ENCODE peak calls at places on chromosomes 1 and 21, in eight cellular contexts. T is activated T-helper 1 cell treated with anti-CD3 and anti-CD28 coated beads, Interleukin-2, amount 50 U/mL, for 16 hours; Z is effector memory CD8-positive, alpha-beta T cell; R is stimulated activated CD8-positive, alpha-beta memory T cell treated with anti-CD3 and anti-CD28 coated beads, Interleukin-15, amount 100 ng/mL, for 24 hours; L is germinal center; X is ovary; Q is Ammon's horn; O is left ventricle myocardium inferior. V is an unnamed sample.
A peak's percentile ranks its signal among the peaks of the same experiment; 100 is the strongest.

GRCh38 chr1:13478687-13479086 is 35.1 kb downstream of the LRRC38 start:
- DNase-seq in T (no peak), Z (no peak), R (no peak), L (no peak), X (no peak), Q (peak; percentile 54), O (no peak), V (no peak)

GRCh38 chr1:38578444-38578951 is 281.1 kb downstream of the RRAGC start:
- DNase-seq in T (no peak), Z (no peak), R (no peak), L (no peak), X (no peak), Q (no peak), O (no peak), V (no peak)

GRCh38 chr1:192529031-192529755 is 46.4 kb upstream of the RGS1 start:
- DNase-seq in T (no peak), Z (no peak), R (no peak), L (no peak), X (no peak), Q (no peak), O (no peak), V (peak; percentile 50)

GRCh38 chr1:84598846-84599741 is 24.9 kb upstream of the CTBS start:
- DNase-seq in T (no peak), Z (no peak), R (no peak), L (no peak), X (no peak), Q (no peak), O (no peak), V (peak; percentile 3)

GRCh38 chr1:171313319-171313834 is 606 bp upstream of the FMO4 start:
- DNase-seq in T (no peak), Z (no peak), R (no peak), L (peak; percentile 18), X (no peak), Q (no peak), O (no peak), V (no peak)

GRCh38 chr1:46096269-46097148 is 35.9 kb downstream of the PIK3R3 start:
- DNase-seq in T (no peak), Z (no peak), R (no peak), L (no peak), X (no peak), Q (no peak), O (no peak), V (no peak)

GRCh38 chr1:218201601-218202000 is 83.5 kb upstream of the RRP15 start:
- DNase-seq in T (no peak), Z (no peak), R (no peak), L (no peak), X (no peak), Q (no peak), O (no peak), V (no peak)

GRCh38 chr21:45084121-45084520 is 9.7 kb downstream of the ADARB1 start:
- DNase-seq in T (no peak), Z (no peak), R (no peak), L (no peak), X (no peak), Q (no peak), O (no peak), V (no peak)

GRCh38 chr1:154764773-154765172 is 105.3 kb downstream of the KCNN3 start:
- DNase-seq in T (no peak), Z (no peak), R (no peak), L (no peak), X (no peak), Q (no peak), O (no peak), V (no peak)

GRCh38 chr21:43287111-43287973 is 118.5 kb downstream of the CRYAA start:
- DNase-seq in T (no peak), Z (no peak), R (no peak), L (no peak), X (no peak), Q (no peak), O (peak; percentile 9), V (no peak)

GRCh38 chr1:60126733-60127132 is 53.2 kb upstream of the C1orf87 start:
- DNase-seq in T (no peak), Z (no peak), R (no peak), L (no peak), X (no peak), Q (peak; percentile 13), O (no peak), V (peak; percentile 7)

GRCh38 chr1:104593418-104594187 is 843.9 kb downstream of the AMY1C start:
- DNase-seq in T (no peak), Z (no peak), R (no peak), L (no peak), X (no peak), Q (peak; percentile 3), O (no peak), V (no peak)

GRCh38 chr1:198641506-198641905 is 2.7 kb downstream of the PTPRC start:
- DNase-seq in T (no peak), Z (peak; percentile 26), R (no peak), L (no peak), X (no peak), Q (no peak), O (no peak), V (no peak)

GRCh38 chr1:233606813-233607212 is 7.1 kb upstream of the KCNK1 start:
- DNase-seq in T (no peak), Z (no peak), R (no peak), L (no peak), X (no peak), Q (no peak), O (no peak), V (no peak)

GRCh38 chr1:8844421-8845063 is 27.1 kb upstream of the RERE start:
- DNase-seq in T (no peak), Z (no peak), R (no peak), L (no peak), X (no peak), Q (no peak), O (peak; percentile 35), V (no peak)

GRCh38 chr1:60880202-60880601 is 202.2 kb upstream of the NFIA start:
- DNase-seq in T (no peak), Z (no peak), R (no peak), L (no peak), X (no peak), Q (no peak), O (no peak), V (no peak)

GRCh38 chr1:172286629-172287076 is 133.8 kb upstream of the C1orf105 start:
- DNase-seq in T (no peak), Z (no peak), R (no peak), L (no peak), X (peak; percentile 42), Q (peak; percentile 18), O (no peak), V (peak; percentile 34)

GRCh38 chr1:94160811-94161210 is 39.9 kb upstream of the ABCA4 start:
- DNase-seq in T (no peak), Z (no peak), R (no peak), L (no peak), X (no peak), Q (peak; percentile 50), O (no peak), V (peak; percentile 82)

GRCh38 chr1:213686983-213687382 is 300.8 kb upstream of the PROX1 start:
- DNase-seq in T (no peak), Z (no peak), R (no peak), L (no peak), X (no peak), Q (no peak), O (no peak), V (no peak)

GRCh38 chr1:6599141-6599975 is 3.3 kb downstream of the KLHL21 start:
- DNase-seq in T (no peak), Z (peak; percentile 33), R (no peak), L (peak; percentile 46), X (no peak), Q (no peak), O (no peak), V (no peak)

GRCh38 chr1:24888971-24889670 is 41.0 kb downstream of the RUNX3 start:
- DNase-seq in T (no peak), Z (no peak), R (no peak), L (no peak), X (no peak), Q (no peak), O (no peak), V (no peak)

V was measured in cerebellar cortex.